ENCODE peak calls at places on chromosomes 11 and 22, in six cellular contexts. W is GM23248, N is neural progenitor cell, Y is neuronal stem cell, Q is endothelial cell of umbilical vein, O is hepatocyte. Z is an unnamed sample.

GRCh38 chr22:37187552-37187890 is 526 bp downstream of the C1QTNF6 start:
- DNase-seq in W (peak; percentile 80), N (no peak), Y (no peak), Q (peak; percentile 79), O (no peak), Z (peak; percentile 58)

GRCh38 chr11:131640320-131640719 is 269.9 kb downstream of the NTM start:
- DNase-seq in W (no peak), N (no peak), Y (no peak), Q (no peak), O (no peak), Z (no peak)

GRCh38 chr11:66934971-66935779 is 23.0 kb downstream of the PC start:
- DNase-seq in W (peak; percentile 38), N (no peak), Y (no peak), Q (no peak), O (peak; percentile 28), Z (no peak)

GRCh38 chr11:14409891-14410290 is 50.9 kb upstream of the RRAS2 start:
- DNase-seq in W (no peak), N (no peak), Y (no peak), Q (no peak), O (no peak), Z (peak; percentile 57)

GRCh38 chr11:12160680-12161079 is 50.3 kb downstream of the MICAL2 start:
- DNase-seq in W (no peak), N (no peak), Y (no peak), Q (no peak), O (peak; percentile 53), Z (no peak)

GRCh38 chr11:16001899-16002426 is 354.4 kb downstream of the SOX6 start:
- DNase-seq in W (peak; percentile 87), N (peak; percentile 62), Y (peak; percentile 18), Q (peak; percentile 87), O (peak; percentile 67), Z (peak; percentile 30)

GRCh38 chr11:129896062-129896461 is 684 bp upstream of the NFRKB start:
- DNase-seq in W (no peak), N (no peak), Y (no peak), Q (no peak), O (no peak), Z (no peak)

GRCh38 chr11:37505406-37505805 is 907.4 kb upstream of the RAG2 start:
- DNase-seq in W (no peak), N (peak; percentile 38), Y (peak; percentile 1), Q (no peak), O (no peak), Z (peak; percentile 80)

GRCh38 chr11:16059332-16059731 is 297.0 kb downstream of the SOX6 start:
- DNase-seq in W (no peak), N (no peak), Y (no peak), Q (no peak), O (no peak), Z (no peak)

GRCh38 chr11:71355266-71355665 is 92.9 kb downstream of the DHCR7 start:
- DNase-seq in W (peak; percentile 15), N (no peak), Y (no peak), Q (no peak), O (no peak), Z (peak; percentile 27)

GRCh38 chr22:24232124-24232523 is 12.8 kb downstream of the GGT5 start:
- DNase-seq in W (no peak), N (no peak), Y (no peak), Q (no peak), O (no peak), Z (no peak)

GRCh38 chr11:62048101-62048500 is 75.7 kb upstream of the INCENP start:
- DNase-seq in W (peak; percentile 34), N (no peak), Y (no peak), Q (no peak), O (peak; percentile 32), Z (peak; percentile 61)

GRCh38 chr11:71446942-71447688 is 1.1 kb downstream of the DHCR7 start:
- DNase-seq in W (peak; percentile 91), N (peak; percentile 66), Y (no peak), Q (peak; percentile 6), O (peak; percentile 65), Z (peak; percentile 82)

GRCh38 chr22:38180841-38181452 is 683 bp downstream of the PLA2G6 start:
- DNase-seq in W (peak; percentile 33), N (no peak), Y (no peak), Q (peak; percentile 40), O (peak; percentile 66), Z (peak; percentile 56)

GRCh38 chr22:29435236-29435635 is 3.1 kb upstream of the RFPL1 start:
- DNase-seq in W (no peak), N (no peak), Y (no peak), Q (no peak), O (no peak), Z (no peak)

GRCh38 chr11:27352781-27353180 is 10.2 kb downstream of the CCDC34 start:
- DNase-seq in W (no peak), N (no peak), Y (no peak), Q (no peak), O (no peak), Z (no peak)

GRCh38 chr22:38412435-38413084 is 42.4 kb downstream of the KCNJ4 start:
- DNase-seq in W (peak; percentile 21), N (peak; percentile 34), Y (no peak), Q (no peak), O (peak; percentile 5), Z (no peak)

GRCh38 chr11:78381867-78382266 is 35.8 kb downstream of the GAB2 start:
- DNase-seq in W (no peak), N (no peak), Y (no peak), Q (no peak), O (no peak), Z (no peak)

GRCh38 chr11:67640021-67640757 is 626 bp upstream of the TBX10 start:
- DNase-seq in W (peak; percentile 85), N (peak; percentile 85), Y (no peak), Q (peak; percentile 36), O (peak; percentile 79), Z (peak; percentile 57)

GRCh38 chr11:94792453-94792852 is 24.3 kb downstream of the AMOTL1 start:
- DNase-seq in W (no peak), N (no peak), Y (no peak), Q (peak; percentile 21), O (no peak), Z (no peak)

DNA sequence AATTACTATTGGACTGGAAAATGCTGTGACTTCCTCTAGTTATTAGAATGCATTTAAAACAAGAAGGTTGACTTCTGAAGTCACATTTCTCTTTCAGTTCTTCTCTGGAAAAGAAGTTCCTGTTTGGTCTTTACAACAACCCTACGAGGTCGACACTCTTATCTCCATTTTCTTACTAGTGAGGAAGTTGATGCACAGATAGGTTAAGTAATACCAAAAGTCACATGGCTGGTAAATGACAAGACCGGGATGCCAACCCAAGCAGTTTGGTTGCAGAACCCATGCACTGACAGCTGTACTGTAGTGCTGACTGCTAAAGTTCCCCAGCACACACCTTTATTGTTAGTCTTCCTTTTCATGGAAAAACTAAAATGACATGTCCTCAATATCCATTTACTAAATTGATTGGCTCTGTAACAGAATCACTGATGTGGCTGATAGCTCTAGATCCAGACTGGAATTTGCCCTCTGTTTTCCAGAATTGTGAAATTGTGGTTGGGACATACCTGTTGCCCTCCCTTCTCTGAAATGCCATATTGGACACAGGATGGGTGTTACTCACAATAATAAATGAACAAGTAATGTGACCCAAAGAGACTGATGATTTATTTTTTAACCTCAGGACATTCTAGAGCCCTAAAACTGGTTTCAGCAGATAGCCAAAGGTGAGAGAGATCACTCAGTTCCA is 9.4 kb upstream of the TECTA start:
- DNase-seq in W (no peak), N (no peak), Y (no peak), Q (no peak), O (peak; percentile 22), Z (no peak)
- H2AFZ ChIP-seq in W (no peak overlapping the region), N (no peak overlapping the region), Y (no peak overlapping the region), Q (no peak overlapping the region), O (no peak overlapping the region), Z (no peak overlapping the region)

DNA sequence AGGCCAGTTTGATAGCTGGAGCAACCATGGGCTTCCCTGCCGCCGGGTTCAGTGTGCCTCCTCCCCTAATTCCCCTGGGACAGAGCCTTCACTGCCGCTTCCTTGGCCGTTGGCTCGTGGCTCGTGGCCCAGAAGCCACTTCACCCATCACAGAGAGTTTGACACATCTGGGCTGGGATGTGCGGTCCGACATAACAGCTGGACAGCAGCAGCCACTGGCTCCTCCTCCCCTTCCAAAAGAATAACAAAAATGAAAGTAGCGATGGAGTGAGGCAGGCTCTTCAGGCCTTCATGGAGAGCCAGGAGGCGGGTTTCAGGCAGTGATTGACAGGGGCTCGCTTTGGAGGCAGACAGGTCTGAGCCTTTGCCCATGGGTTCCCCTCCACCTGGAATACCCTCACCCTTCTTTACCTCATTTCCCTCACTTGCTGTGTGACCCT is 8.2 kb downstream of the CREB3L1 start:
- DNase-seq in W (peak; percentile 86), N (no peak), Y (no peak), Q (no peak), O (no peak), Z (no peak)
- H3K4me1 ChIP-seq in W (peaks cover 60% of the 10 kb centered on the region), N (peaks cover 18% of the 10 kb centered on the region), Y (peaks cover 15% of the 10 kb centered on the region), Q (no peaks in the 10 kb centered on the region), O (peaks cover 30% of the 10 kb centered on the region), Z (no peaks in the 10 kb centered on the region)

DNA sequence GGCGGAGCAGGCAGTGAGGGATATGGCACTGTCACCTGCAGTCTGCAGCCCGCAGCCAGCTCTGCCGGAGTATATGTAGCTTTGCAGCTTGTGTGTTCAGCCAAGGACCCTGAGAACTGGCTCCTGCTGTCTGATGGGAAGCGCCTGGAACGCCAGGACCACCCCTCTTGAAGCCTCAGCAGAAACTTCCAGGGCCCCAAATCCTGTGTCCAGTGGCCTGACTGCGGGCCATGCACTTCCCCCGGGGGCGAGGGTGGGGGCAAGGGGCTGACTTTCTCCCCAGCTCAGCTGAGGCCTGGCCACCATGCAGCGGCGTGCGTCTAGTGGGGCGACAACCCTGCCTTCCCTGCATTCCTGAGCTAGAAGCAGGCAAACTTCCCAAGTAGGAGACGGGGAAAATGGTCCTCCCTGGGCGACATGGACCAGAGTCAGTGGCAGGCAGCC is 32.3 kb downstream of the PISD start:
- DNase-seq in W (no peak), N (no peak), Y (no peak), Q (no peak), O (no peak), Z (no peak)
- H3K4me3 ChIP-seq in W (peak overlapping the region; percentile 88), N (peak overlapping the region; percentile 80), Y (peak overlapping the region; percentile 84), Q (peak overlapping the region; percentile 0), O (peak overlapping the region; percentile 53), Z (peak overlapping the region; percentile 85)

DNA sequence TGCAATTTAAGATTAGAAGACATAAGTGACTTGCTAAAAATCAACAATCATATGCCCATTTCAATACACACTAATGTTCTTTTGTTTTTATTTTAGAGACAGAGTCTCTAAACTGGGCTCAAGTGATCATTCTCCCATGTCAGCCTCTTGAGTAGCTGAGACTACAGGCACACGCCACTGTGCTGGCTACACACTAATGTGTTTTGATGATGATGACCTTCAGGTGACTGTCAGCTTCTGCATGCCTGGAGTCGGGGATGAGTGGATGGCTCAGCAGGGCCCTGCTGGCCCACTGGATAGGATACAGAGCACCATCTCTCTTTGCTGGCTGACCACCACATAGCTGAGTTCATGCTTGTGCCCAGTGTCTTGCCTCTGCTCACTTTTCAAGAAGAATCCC is 27.0 kb upstream of the POU2AF1 start:
- DNase-seq in W (no peak), N (no peak), Y (no peak), Q (no peak), O (no peak), Z (no peak)
- H2AFZ ChIP-seq in W (no peak overlapping the region), N (no peak overlapping the region), Y (no peak overlapping the region), Q (no peak overlapping the region), O (no peak overlapping the region), Z (no peak overlapping the region)

DNA sequence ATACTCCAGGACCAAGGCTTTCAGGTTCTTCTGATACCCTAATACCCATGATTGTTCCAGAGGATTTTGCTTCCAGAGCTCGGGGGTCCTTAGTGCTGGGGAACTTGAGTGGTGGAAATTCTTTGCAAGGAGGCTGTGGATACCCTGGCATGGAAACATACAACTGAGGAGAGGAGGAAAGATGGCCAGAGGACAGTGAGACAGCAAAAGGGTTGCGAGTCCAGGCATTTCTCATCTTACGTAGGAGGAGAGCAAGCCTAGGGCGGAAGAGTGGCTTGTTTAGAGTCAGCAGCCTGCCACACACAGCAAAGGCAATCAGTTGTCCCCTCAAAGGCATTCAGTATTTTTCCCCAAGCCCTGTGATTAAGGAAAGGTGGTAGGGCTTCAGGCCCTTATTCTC is 73.5 kb downstream of the ADM start:
- DNase-seq in W (no peak), N (no peak), Y (no peak), Q (no peak), O (no peak), Z (no peak)
- H3K4me1 ChIP-seq in W (peaks cover 82% of the 10 kb centered on the region), N (no peaks in the 10 kb centered on the region), Y (peaks cover 2% of the 10 kb centered on the region), Q (peaks cover 10% of the 10 kb centered on the region), O (no peaks in the 10 kb centered on the region), Z (peaks cover 52% of the 10 kb centered on the region)

Z was measured in PC-3.